ENCODE peak calls at places on chromosome 16, in five cellular contexts. O is IMR-90, I is H1, C is mesendoderm, V is mesenchymal stem cell. W is an unnamed sample.

GRCh38 chr16:62540496-62540895 is 504.3 kb upstream of the CDH8 start:
- DNase-seq in V (peak), O (no peak), C (no peak), I (no peak), W (no peak)

GRCh38 chr16:82092711-82093110 is 57.7 kb downstream of the HSD17B2 start:
- DNase-seq in V (no peak), C (peak), O (peak), I (no peak), W (no peak)

GRCh38 chr16:47970291-47970931 is 185.4 kb downstream of the ABCC12 start:
- DNase-seq in V (peak), O (peak), I (no peak), C (peak), W (peak)

GRCh38 chr16:813204-813915 is 12.8 kb upstream of the GNG13 start:
- DNase-seq in I (peak), C (peak), V (peak), O (peak), W (peak)

GRCh38 chr16:22181843-22182242 is 19.5 kb downstream of the SDR42E2 start:
- DNase-seq in O (no peak), I (no peak), C (no peak), V (no peak), W (no peak)

GRCh38 chr16:89870440-89870839 is 3.0 kb upstream of the TCF25 start:
- DNase-seq in I (no peak), C (no peak), O (no peak), V (no peak), W (no peak)

GRCh38 chr16:50201784-50202183 is 48.7 kb downstream of the TENT4B start:
- DNase-seq in V (peak), C (no peak), I (no peak), O (no peak), W (no peak)

GRCh38 chr16:77594798-77595625 is 127.3 kb upstream of the NUDT7 start:
- DNase-seq in V (no peak), O (no peak), I (no peak), C (no peak), W (no peak)

GRCh38 chr16:51474414-51475091 is 323.5 kb upstream of the SALL1 start:
- DNase-seq in I (no peak), O (no peak), V (no peak), C (no peak), W (no peak)

GRCh38 chr16:23371368-23371767 is 69.3 kb downstream of the SCNN1B start:
- DNase-seq in V (no peak), O (no peak), C (no peak), I (no peak), W (no peak)

GRCh38 chr16:64311241-64311640 is 810.6 kb downstream of the CDH11 start:
- DNase-seq in C (no peak), O (no peak), V (no peak), I (no peak), W (no peak)

GRCh38 chr16:14338969-14339368 is 267.9 kb downstream of the MRTFB start:
- DNase-seq in O (no peak), V (no peak), I (no peak), C (no peak), W (no peak)

GRCh38 chr16:1870365-1871082 is 1.4 kb downstream of the MEIOB start:
- DNase-seq in I (no peak), O (peak), V (peak), C (no peak), W (no peak)

GRCh38 chr16:70809392-70810060 is 8.6 kb upstream of the VAC14 start:
- DNase-seq in C (no peak), I (no peak), O (no peak), V (no peak), W (no peak)

GRCh38 chr16:64933890-64934289 is 188.0 kb downstream of the CDH11 start:
- DNase-seq in C (no peak), O (peak), V (no peak), I (no peak), W (no peak)

GRCh38 chr16:4517812-4518211 is 20.8 kb downstream of the CDIP1 start:
- DNase-seq in V (peak), I (peak), O (peak), C (peak), W (peak)

GRCh38 chr16:21277927-21278706 is at the start of gene CRYM:
- DNase-seq in C (peak), V (peak), I (peak), O (no peak), W (peak)

GRCh38 chr16:67207857-67208524 is 9.1 kb downstream of the ELMO3 start:
- DNase-seq in I (no peak), O (peak), C (no peak), V (peak), W (no peak)

GRCh38 chr16:66521951-66522771 is 27.8 kb downstream of the TK2 start:
- DNase-seq in I (no peak), V (peak), C (no peak), O (peak), W (no peak)

GRCh38 chr16:58654456-58655214 is 25.0 kb upstream of the CNOT1 start:
- DNase-seq in O (no peak), C (no peak), I (no peak), V (no peak), W (no peak)

GRCh38 chr16:72113616-72113945 is 19.9 kb downstream of the DHX38 start:
- DNase-seq in O (no peak), C (no peak), V (no peak), I (no peak), W (no peak)

GRCh38 chr16:72301416-72302048 is 129.6 kb upstream of the PMFBP1 start:
- DNase-seq in O (no peak), I (no peak), C (peak), V (no peak), W (no peak)

GRCh38 chr16:58487566-58488351 is 12.2 kb upstream of the NDRG4 start:
- DNase-seq in V (peak), I (peak), C (peak), O (peak), W (peak)

GRCh38 chr16:78762222-78762621 is 662.8 kb downstream of the WWOX start:
- DNase-seq in C (peak), V (no peak), I (no peak), O (no peak), W (no peak)

GRCh38 chr16:19184823-19185509 is 16.9 kb downstream of the SYT17 start:
- DNase-seq in V (no peak), I (no peak), O (no peak), C (peak), W (no peak)

DNA sequence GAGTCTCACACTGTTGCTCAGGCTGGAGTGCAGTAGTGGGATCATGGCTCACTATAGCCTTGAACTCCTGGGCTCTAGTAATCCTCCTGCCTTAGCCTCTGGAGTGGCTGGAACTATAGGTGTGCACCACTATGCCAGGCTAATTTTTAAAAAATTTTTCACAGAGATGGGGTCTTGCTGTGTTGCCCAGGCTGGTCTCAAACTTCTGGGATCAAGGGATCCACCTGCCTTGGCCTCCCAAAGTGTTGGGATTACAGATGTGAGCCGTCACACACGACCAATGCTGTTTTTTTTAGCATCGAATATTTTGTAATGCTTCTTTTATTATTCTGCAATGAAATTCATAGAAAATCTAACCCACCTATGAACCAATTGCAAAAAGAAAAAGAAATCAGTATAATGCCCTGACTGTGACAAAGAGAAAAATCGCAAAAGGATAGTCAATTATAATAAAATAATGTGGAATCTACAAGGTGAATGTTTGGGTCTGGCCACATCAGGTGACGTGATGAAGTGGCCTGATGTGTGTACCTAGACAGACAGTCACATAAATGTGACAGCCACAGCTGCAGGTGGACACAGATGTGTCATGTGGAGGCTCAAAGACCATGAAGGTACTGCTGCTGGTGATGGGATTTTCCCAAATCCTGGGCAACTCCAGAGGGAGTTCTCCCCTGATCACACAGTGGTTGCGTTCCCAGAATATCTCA is 33.6 kb upstream of the ZCCHC14 start:
- DNase-seq in V (no peak), I (no peak), O (no peak), C (no peak), W (no peak)
- H3K9ac ChIP-seq in V (no peak), I (no peak), O (no peak), C (no peak), W (no peak)

DNA sequence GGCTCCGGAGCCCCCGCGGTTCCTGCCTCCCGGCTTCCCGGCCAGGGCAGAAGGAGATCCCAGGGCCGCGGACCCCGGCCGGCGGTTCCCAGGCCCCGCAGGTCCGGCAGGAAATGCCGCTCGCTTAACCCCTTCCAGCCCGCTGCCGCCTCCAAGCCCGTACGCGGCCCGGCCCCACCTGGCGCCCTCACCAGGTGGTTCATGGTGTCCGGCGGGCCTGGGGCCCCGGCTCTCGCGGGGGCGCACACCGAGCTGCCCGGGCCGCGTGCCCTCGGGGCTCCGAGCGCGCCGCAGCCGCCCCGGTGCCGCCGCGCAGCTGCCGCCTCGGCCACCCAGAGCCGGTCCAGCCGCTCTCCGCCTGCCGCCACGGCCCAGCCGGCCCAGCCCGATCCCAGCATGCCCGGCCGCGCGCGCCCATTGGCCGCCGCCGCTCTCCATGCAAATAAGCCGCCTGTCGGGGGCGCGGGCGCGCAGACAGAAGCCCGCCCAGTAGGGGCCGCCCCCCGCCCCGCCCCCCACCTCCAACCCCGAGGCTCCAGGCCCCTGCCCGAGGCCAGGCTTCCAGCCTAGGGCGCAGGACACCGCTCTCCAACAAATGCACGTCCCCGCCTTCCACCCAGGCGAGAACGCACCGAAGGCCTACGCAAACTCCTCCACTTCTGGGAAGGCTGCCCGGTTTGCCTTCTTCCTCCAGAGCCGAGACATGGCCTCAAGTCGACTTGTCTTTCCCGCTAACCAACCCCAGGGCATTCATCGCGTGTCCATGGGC is at the start of gene BCAR1:
- DNase-seq in C (peak), V (peak), I (peak), O (peak), W (peak)
- H2BK120ac ChIP-seq in C (peak), V (peak), I (peak), O (peak), W (peak)

GRCh38 chr16:85104821-85105391 is 7.4 kb downstream of the CIBAR2 start:
- DNase-seq in O (no peak), V (no peak), C (no peak), I (no peak), W (no peak)
- H2BK5ac ChIP-seq in O (no peak), V (no peak), C (no peak), I (no peak), W (peak)

GRCh38 chr16:10447289-10447688 is 61.4 kb downstream of the ATF7IP2 start:
- DNase-seq in V (no peak), O (no peak), C (peak), I (no peak), W (no peak)

GRCh38 chr16:10441726-10442125 is 55.9 kb downstream of the ATF7IP2 start:
- DNase-seq in I (no peak), C (peak), V (no peak), O (no peak), W (no peak)
- H3K9ac ChIP-seq in I (no peak), C (no peak), V (no peak), O (no peak), W (no peak)

GRCh38 chr16:15616475-15616874 is 26.5 kb downstream of the MARF1 start:
- DNase-seq in V (no peak), C (no peak), O (no peak), I (no peak), W (no peak)
- H2BK120ac ChIP-seq in V (no peak), C (no peak), O (no peak), I (no peak), W (no peak)

GRCh38 chr16:9867176-9867575 is 315.1 kb downstream of the GRIN2A start:
- DNase-seq in O (no peak), I (no peak), V (no peak), C (no peak), W (no peak)

GRCh38 chr16:9874233-9874632 is 308.0 kb downstream of the GRIN2A start:
- DNase-seq in C (peak), V (no peak), I (no peak), O (no peak), W (no peak)

GRCh38 chr16:9869776-9870175 is 312.5 kb downstream of the GRIN2A start:
- DNase-seq in V (no peak), C (no peak), O (no peak), I (no peak), W (no peak)

GRCh38 chr16:9868606-9869149 is 313.6 kb downstream of the GRIN2A start:
- DNase-seq in C (no peak), O (no peak), V (no peak), I (no peak), W (no peak)

GRCh38 chr16:9870962-9871361 is 311.3 kb downstream of the GRIN2A start:
- DNase-seq in I (no peak), O (no peak), C (no peak), V (no peak), W (no peak)
- H2BK5ac ChIP-seq in I (no peak), O (no peak), C (no peak), V (no peak), W (no peak)

DNA sequence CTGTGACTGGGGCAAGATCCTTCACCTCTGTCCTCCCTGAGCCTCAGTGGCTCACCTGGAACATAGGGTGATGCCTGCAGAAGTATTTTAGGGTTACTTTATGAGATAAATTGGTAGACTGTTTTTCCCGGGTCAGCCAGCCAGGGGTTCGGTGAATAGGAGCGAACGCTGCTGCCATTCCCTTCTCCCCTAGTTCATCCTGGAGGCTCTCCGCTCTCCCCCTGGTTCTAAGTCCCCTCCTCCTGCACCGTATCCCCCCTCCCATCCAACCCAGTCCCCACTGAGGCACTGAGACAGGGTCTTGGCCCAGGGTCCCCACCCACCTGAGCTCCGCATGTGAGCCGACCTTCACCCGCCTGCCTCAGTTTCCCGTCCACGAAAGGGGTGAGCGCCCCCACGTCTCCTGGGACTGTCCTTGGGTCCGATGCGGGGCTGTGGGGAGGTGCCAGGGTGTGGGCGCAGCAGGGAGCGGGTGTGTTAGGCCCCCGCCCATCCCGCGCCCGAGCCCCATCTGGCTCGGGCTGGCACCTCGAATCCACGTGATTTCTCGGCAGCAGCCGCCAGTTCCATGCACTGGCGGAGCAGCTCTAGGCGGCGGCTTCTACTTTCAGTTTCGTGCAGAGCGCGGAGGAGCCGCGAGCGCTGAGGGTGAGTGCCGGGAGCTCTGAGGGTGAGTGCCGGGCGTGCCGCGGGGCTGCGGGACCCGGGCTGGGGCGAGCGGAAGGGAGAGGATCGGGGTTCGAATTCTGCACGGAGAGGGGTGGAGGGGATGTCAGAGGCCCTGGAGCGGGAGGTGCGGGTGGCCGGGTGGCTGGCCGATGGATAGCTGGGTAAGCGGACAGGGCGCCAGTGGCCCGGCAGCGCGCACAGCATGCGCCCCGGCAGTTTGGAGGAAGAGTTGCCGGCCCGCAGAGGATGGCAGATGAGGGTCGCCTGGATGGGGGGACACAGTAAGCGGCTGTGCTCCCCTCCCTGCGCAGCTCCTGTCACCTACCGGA is at the start of gene NLRC5:
- DNase-seq in O (peak), I (peak), C (peak), V (peak), W (peak)
- H3K9ac ChIP-seq in O (peak), I (no peak), C (peak), V (peak), W (peak)

GRCh38 chr16:29974291-29975133 is 844 bp downstream of the TAOK2 start:
- DNase-seq in C (no peak), O (peak), V (peak), I (no peak), W (no peak)
- H2BK120ac ChIP-seq in C (no peak), O (no peak), V (no peak), I (no peak), W (no peak)

GRCh38 chr16:87382023-87382785 is 1.4 kb downstream of the FBXO31 start:
- DNase-seq in V (peak), O (no peak), I (no peak), C (no peak), W (no peak)

GRCh38 chr16:87387942-87388817 is 4.0 kb upstream of the MAP1LC3B start:
- DNase-seq in V (peak), C (peak), O (peak), I (peak), W (peak)

GRCh38 chr16:87380875-87381274 is 2.7 kb downstream of the FBXO31 start:
- DNase-seq in C (peak), O (peak), I (no peak), V (peak), W (no peak)

GRCh38 chr16:87383522-87384161 is at the start of gene FBXO31:
- DNase-seq in C (peak), V (peak), I (peak), O (peak), W (peak)

DNA sequence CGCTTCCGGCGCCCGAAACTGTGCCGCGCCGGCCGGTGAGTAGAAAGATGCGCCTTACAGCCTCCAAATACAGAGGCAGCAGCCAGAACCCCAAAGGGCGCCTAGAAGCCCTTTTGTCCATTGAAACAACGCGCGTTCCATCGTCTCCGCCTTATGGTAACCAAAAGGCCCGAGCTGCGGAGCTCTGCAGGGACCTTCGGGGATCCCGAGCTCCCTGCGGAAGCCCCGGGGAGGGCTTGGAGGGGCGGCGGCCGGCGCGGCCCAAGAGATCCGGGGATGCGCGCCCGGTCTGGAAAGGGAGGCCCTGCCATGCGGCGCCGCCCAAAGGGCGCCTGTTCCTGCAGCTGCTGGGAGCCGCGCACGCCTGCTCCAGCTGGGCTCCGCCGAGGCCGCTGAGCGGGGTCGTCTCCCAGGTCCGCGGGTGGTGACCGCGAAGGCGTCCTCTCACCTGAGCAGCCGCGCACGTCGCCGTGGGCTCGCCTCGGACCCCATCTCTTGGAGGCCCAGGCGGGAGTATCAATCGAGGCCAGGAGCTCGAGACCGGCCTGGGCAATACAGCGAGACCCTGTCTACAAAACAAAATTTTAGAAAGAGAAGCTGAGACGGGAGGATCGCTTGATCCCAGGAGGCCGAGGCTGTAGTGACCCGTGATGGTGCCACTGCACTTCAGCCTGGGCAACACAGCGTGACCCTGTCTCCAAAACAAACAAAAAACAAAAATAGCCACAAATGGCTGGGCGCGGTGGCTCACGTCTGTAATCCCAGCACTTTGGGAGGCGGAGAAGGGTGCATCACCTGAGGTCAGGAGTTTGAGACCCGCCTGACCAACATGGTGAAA is 805 bp upstream of the FBXO31 start:
- DNase-seq in V (no peak), O (no peak), C (no peak), I (no peak), W (no peak)
- H2BK5ac ChIP-seq in V (no peak), O (peak), C (no peak), I (peak), W (peak)

GRCh38 chr16:27334192-27334764 is 20.5 kb downstream of the IL4R start:
- DNase-seq in C (no peak), O (no peak), I (no peak), V (no peak), W (no peak)
- H3K9ac ChIP-seq in C (no peak), O (peak), I (no peak), V (peak), W (no peak)